ENCODE peak calls at places on chromosome 22, in nine cellular contexts. One of them, this sample, is unnamed.
A peak's percentile ranks its signal among the peaks of the same experiment; 100 is the strongest.

GRCh38 chr22:46007003-46007847 is 30.3 kb upstream of the WNT7B start:
- DNase-seq in testis: peak; percentile 50
- DNase-seq in H1: no peak
- DNase-seq in SW480: peak; percentile 84
- DNase-seq in GF-D8: peak; percentile 77
- DNase-seq in hepatocyte: no peak
- DNase-seq in ascending aorta: peak; percentile 90
- DNase-seq in activated naive CD4-positive, alpha-beta T cell: no peak
- DNase-seq in stimulated activated CD4-positive, alpha-beta T cell treated with anti-CD3 and anti-CD28 coated beads, Interleukin-15, amount 100 ng/mL, for 1 hour: no peak
- DNase-seq in this sample: peak; percentile 92

GRCh38 chr22:24514241-24515024 is 19.3 kb downstream of the UPB1 start:
- DNase-seq in testis: no peak
- DNase-seq in H1: no peak
- DNase-seq in SW480: no peak
- DNase-seq in GF-D8: no peak
- DNase-seq in hepatocyte: peak; percentile 60
- DNase-seq in ascending aorta: no peak
- DNase-seq in activated naive CD4-positive, alpha-beta T cell: no peak
- DNase-seq in stimulated activated CD4-positive, alpha-beta T cell treated with anti-CD3 and anti-CD28 coated beads, Interleukin-15, amount 100 ng/mL, for 1 hour: no peak
- DNase-seq in this sample: no peak

GRCh38 chr22:39292002-39292401 is 27.4 kb downstream of the RPL3 start:
- DNase-seq in testis: peak; percentile 74
- DNase-seq in H1: no peak
- DNase-seq in SW480: peak; percentile 89
- DNase-seq in GF-D8: no peak
- DNase-seq in hepatocyte: no peak
- DNase-seq in ascending aorta: no peak
- DNase-seq in activated naive CD4-positive, alpha-beta T cell: no peak
- DNase-seq in stimulated activated CD4-positive, alpha-beta T cell treated with anti-CD3 and anti-CD28 coated beads, Interleukin-15, amount 100 ng/mL, for 1 hour: no peak
- DNase-seq in this sample: peak; percentile 39

GRCh38 chr22:37781434-37782059 is 26.2 kb upstream of the GCAT start:
- DNase-seq in testis: peak; percentile 48
- DNase-seq in H1: no peak
- DNase-seq in SW480: no peak
- DNase-seq in GF-D8: no peak
- DNase-seq in hepatocyte: no peak
- DNase-seq in ascending aorta: no peak
- DNase-seq in activated naive CD4-positive, alpha-beta T cell: no peak
- DNase-seq in stimulated activated CD4-positive, alpha-beta T cell treated with anti-CD3 and anti-CD28 coated beads, Interleukin-15, amount 100 ng/mL, for 1 hour: no peak
- DNase-seq in this sample: peak; percentile 52

GRCh38 chr22:35961480-35961902 is 67.1 kb downstream of the RBFOX2 start:
- DNase-seq in testis: peak; percentile 40
- DNase-seq in H1: peak; percentile 59
- DNase-seq in SW480: peak; percentile 27
- DNase-seq in GF-D8: no peak
- DNase-seq in hepatocyte: peak; percentile 57
- DNase-seq in ascending aorta: peak; percentile 88
- DNase-seq in activated naive CD4-positive, alpha-beta T cell: no peak
- DNase-seq in stimulated activated CD4-positive, alpha-beta T cell treated with anti-CD3 and anti-CD28 coated beads, Interleukin-15, amount 100 ng/mL, for 1 hour: no peak
- DNase-seq in this sample: no peak

GRCh38 chr22:45210577-45211431 is 29.9 kb downstream of the KIAA0930 start:
- DNase-seq in testis: no peak
- DNase-seq in H1: no peak
- DNase-seq in SW480: no peak
- DNase-seq in GF-D8: no peak
- DNase-seq in hepatocyte: no peak
- DNase-seq in ascending aorta: peak; percentile 53
- DNase-seq in activated naive CD4-positive, alpha-beta T cell: no peak
- DNase-seq in stimulated activated CD4-positive, alpha-beta T cell treated with anti-CD3 and anti-CD28 coated beads, Interleukin-15, amount 100 ng/mL, for 1 hour: no peak
- DNase-seq in this sample: no peak

GRCh38 chr22:20758688-20759087 is 15.2 kb upstream of the SERPIND1 start:
- DNase-seq in testis: no peak
- DNase-seq in H1: no peak
- DNase-seq in SW480: no peak
- DNase-seq in GF-D8: no peak
- DNase-seq in hepatocyte: no peak
- DNase-seq in ascending aorta: no peak
- DNase-seq in activated naive CD4-positive, alpha-beta T cell: no peak
- DNase-seq in stimulated activated CD4-positive, alpha-beta T cell treated with anti-CD3 and anti-CD28 coated beads, Interleukin-15, amount 100 ng/mL, for 1 hour: no peak
- DNase-seq in this sample: no peak

GRCh38 chr22:40022536-40023225 is 27.9 kb downstream of the FAM83F start:
- DNase-seq in testis: peak; percentile 66
- DNase-seq in H1: no peak
- DNase-seq in SW480: no peak
- DNase-seq in GF-D8: no peak
- DNase-seq in hepatocyte: no peak
- DNase-seq in ascending aorta: no peak
- DNase-seq in activated naive CD4-positive, alpha-beta T cell: no peak
- DNase-seq in stimulated activated CD4-positive, alpha-beta T cell treated with anti-CD3 and anti-CD28 coated beads, Interleukin-15, amount 100 ng/mL, for 1 hour: no peak
- DNase-seq in this sample: no peak

GRCh38 chr22:25091449-25091848 is 108.2 kb upstream of the CRYBB3 start:
- DNase-seq in testis: no peak
- DNase-seq in H1: no peak
- DNase-seq in SW480: no peak
- DNase-seq in GF-D8: no peak
- DNase-seq in hepatocyte: no peak
- DNase-seq in ascending aorta: no peak
- DNase-seq in activated naive CD4-positive, alpha-beta T cell: no peak
- DNase-seq in stimulated activated CD4-positive, alpha-beta T cell treated with anti-CD3 and anti-CD28 coated beads, Interleukin-15, amount 100 ng/mL, for 1 hour: no peak
- DNase-seq in this sample: no peak

GRCh38 chr22:26610072-26610958 is 7.5 kb downstream of the CRYBB1 start:
- DNase-seq in testis: no peak
- DNase-seq in H1: no peak
- DNase-seq in SW480: no peak
- DNase-seq in GF-D8: no peak
- DNase-seq in hepatocyte: no peak
- DNase-seq in ascending aorta: no peak
- DNase-seq in activated naive CD4-positive, alpha-beta T cell: no peak
- DNase-seq in stimulated activated CD4-positive, alpha-beta T cell treated with anti-CD3 and anti-CD28 coated beads, Interleukin-15, amount 100 ng/mL, for 1 hour: no peak
- DNase-seq in this sample: peak; percentile 73

GRCh38 chr22:42970029-42970428 is 44.9 kb downstream of the PACSIN2 start:
- DNase-seq in testis: no peak
- DNase-seq in H1: no peak
- DNase-seq in SW480: peak; percentile 56
- DNase-seq in GF-D8: no peak
- DNase-seq in hepatocyte: no peak
- DNase-seq in ascending aorta: no peak
- DNase-seq in activated naive CD4-positive, alpha-beta T cell: no peak
- DNase-seq in stimulated activated CD4-positive, alpha-beta T cell treated with anti-CD3 and anti-CD28 coated beads, Interleukin-15, amount 100 ng/mL, for 1 hour: no peak
- DNase-seq in this sample: peak; percentile 69

GRCh38 chr22:26632422-26633155 is 10.8 kb downstream of the CRYBA4 start:
- DNase-seq in testis: no peak
- DNase-seq in H1: no peak
- DNase-seq in SW480: no peak
- DNase-seq in GF-D8: peak; percentile 62
- DNase-seq in hepatocyte: no peak
- DNase-seq in ascending aorta: no peak
- DNase-seq in activated naive CD4-positive, alpha-beta T cell: no peak
- DNase-seq in stimulated activated CD4-positive, alpha-beta T cell treated with anti-CD3 and anti-CD28 coated beads, Interleukin-15, amount 100 ng/mL, for 1 hour: no peak
- DNase-seq in this sample: no peak

GRCh38 chr22:39384750-39385480 is 14.7 kb upstream of the TAB1 start:
- DNase-seq in testis: peak; percentile 37
- DNase-seq in H1: peak; percentile 83
- DNase-seq in SW480: no peak
- DNase-seq in GF-D8: no peak
- DNase-seq in hepatocyte: peak; percentile 59
- DNase-seq in ascending aorta: no peak
- DNase-seq in activated naive CD4-positive, alpha-beta T cell: no peak
- DNase-seq in stimulated activated CD4-positive, alpha-beta T cell treated with anti-CD3 and anti-CD28 coated beads, Interleukin-15, amount 100 ng/mL, for 1 hour: no peak
- DNase-seq in this sample: peak; percentile 23

GRCh38 chr22:24510694-24511625 is 15.8 kb downstream of the UPB1 start:
- DNase-seq in testis: peak; percentile 54
- DNase-seq in H1: no peak
- DNase-seq in SW480: peak; percentile 5
- DNase-seq in GF-D8: peak; percentile 96
- DNase-seq in hepatocyte: peak; percentile 51
- DNase-seq in ascending aorta: no peak
- DNase-seq in activated naive CD4-positive, alpha-beta T cell: no peak
- DNase-seq in stimulated activated CD4-positive, alpha-beta T cell treated with anti-CD3 and anti-CD28 coated beads, Interleukin-15, amount 100 ng/mL, for 1 hour: no peak
- DNase-seq in this sample: no peak